ENCODE peak calls at places on chromosomes 16 and 17, in ten cellular contexts. E is heart right ventricle; D is neural progenitor cell; Q is activated naive CD4-positive, alpha-beta T cell treated with Interleukin-2 at 50 U/mL for 16 hours; O is AG04450; C is RCC 7860; X is stimulated activated CD8-positive, alpha-beta memory T cell treated with anti-CD3 and anti-CD28 coated beads, Interleukin-7, amount 100 ng/mL, for 1 hour; G is tibial nerve; U is activated T-cell treated with anti-CD3 and anti-CD28 coated beads, Interleukin-2, amount 50 U/mL, for 72 hours; J is stromal cell of bone marrow. B is an unnamed sample.

GRCh38 chr16:12340151-12340733 is 363.7 kb downstream of the SNX29 start:
- DNase-seq in E (no peak), D (peak), Q (peak), O (no peak), C (peak), X (no peak), G (no peak), U (peak), J (peak), B (no peak)

GRCh38 chr16:9647981-9648701 is 534.1 kb downstream of the GRIN2A start:
- DNase-seq in E (no peak), D (peak), Q (no peak), O (no peak), C (peak), X (no peak), G (no peak), U (no peak), J (peak), B (no peak)

GRCh38 chr16:69481901-69482341 is 57.5 kb downstream of the CYB5B start:
- DNase-seq in E (peak), D (no peak), Q (no peak), O (no peak), C (no peak), X (no peak), G (peak), U (no peak), J (peak), B (peak)

GRCh38 chr17:82520041-82520910 is 744 bp downstream of the FOXK2 start:
- DNase-seq in E (peak), D (peak), Q (peak), O (no peak), C (no peak), X (no peak), G (no peak), U (peak), J (no peak), B (peak)

GRCh38 chr16:23595246-23595950 is 718 bp downstream of the NDUFAB1 start:
- DNase-seq in E (no peak), D (no peak), Q (no peak), O (no peak), C (no peak), X (no peak), G (no peak), U (no peak), J (no peak), B (no peak)

GRCh38 chr17:65182233-65182632 is 45.1 kb downstream of the RGS9 start:
- DNase-seq in E (no peak), D (no peak), Q (peak), O (no peak), C (no peak), X (no peak), G (no peak), U (no peak), J (no peak), B (no peak)

GRCh38 chr16:67926181-67926742 is 5.4 kb downstream of the CTRL start:
- DNase-seq in E (no peak), D (no peak), Q (no peak), O (no peak), C (no peak), X (no peak), G (peak), U (no peak), J (no peak), B (peak)

GRCh38 chr17:40442392-40443195 is 656 bp upstream of the IGFBP4 start:
- DNase-seq in E (peak), D (no peak), Q (no peak), O (no peak), C (no peak), X (no peak), G (no peak), U (no peak), J (no peak), B (peak)

GRCh38 chr16:87675111-87675510 is 72.8 kb downstream of the JPH3 start:
- DNase-seq in E (no peak), D (peak), Q (no peak), O (no peak), C (no peak), X (no peak), G (no peak), U (no peak), J (no peak), B (no peak)

GRCh38 chr17:59621771-59622170 is 2.1 kb downstream of the CLTC start:
- DNase-seq in E (no peak), D (no peak), Q (no peak), O (no peak), C (no peak), X (no peak), G (no peak), U (no peak), J (no peak), B (no peak)

GRCh38 chr16:50290856-50291255 is 24.5 kb downstream of the ADCY7 start:
- DNase-seq in E (no peak), D (no peak), Q (no peak), O (no peak), C (no peak), X (no peak), G (no peak), U (no peak), J (no peak), B (no peak)

GRCh38 chr17:83135692-83136091 is 56.3 kb downstream of the METRNL start:
- DNase-seq in E (no peak), D (no peak), Q (no peak), O (no peak), C (no peak), X (no peak), G (no peak), U (no peak), J (no peak), B (no peak)

GRCh38 chr16:10608687-10609409 is 28.4 kb upstream of the EMP2 start:
- DNase-seq in E (peak), D (no peak), Q (no peak), O (no peak), C (no peak), X (no peak), G (no peak), U (no peak), J (no peak), B (no peak)

GRCh38 chr17:16215002-16215272 is 397 bp downstream of the NCOR1 start:
- DNase-seq in E (no peak), D (peak), Q (peak), O (no peak), C (no peak), X (no peak), G (no peak), U (peak), J (no peak), B (peak)

GRCh38 chr17:8318536-8318935 is 8.5 kb downstream of the ARHGEF15 start:
- DNase-seq in E (no peak), D (no peak), Q (no peak), O (no peak), C (no peak), X (no peak), G (no peak), U (no peak), J (no peak), B (no peak)

GRCh38 chr17:70144260-70144846 is 25.0 kb upstream of the KCNJ2 start:
- DNase-seq in E (no peak), D (peak), Q (no peak), O (no peak), C (no peak), X (no peak), G (no peak), U (no peak), J (no peak), B (no peak)

GRCh38 chr17:40588557-40588956 is 23.3 kb upstream of the CCR7 start:
- DNase-seq in E (no peak), D (no peak), Q (no peak), O (no peak), C (no peak), X (no peak), G (no peak), U (no peak), J (no peak), B (no peak)

GRCh38 chr17:52827526-52827925 is 669.0 kb upstream of the CA10 start:
- DNase-seq in E (no peak), D (no peak), Q (no peak), O (no peak), C (no peak), X (no peak), G (no peak), U (no peak), J (no peak), B (no peak)

GRCh38 chr17:36942031-36942599 is 4.8 kb downstream of the LHX1 start:
- DNase-seq in E (no peak), D (peak), Q (no peak), O (no peak), C (no peak), X (no peak), G (no peak), U (no peak), J (no peak), B (no peak)

GRCh38 chr17:74177018-74177450 is 26.4 kb upstream of the RPL38 start:
- DNase-seq in E (no peak), D (no peak), Q (no peak), O (no peak), C (peak), X (no peak), G (no peak), U (no peak), J (peak), B (no peak)

GRCh38 chr17:2172447-2172938 is 117.6 kb downstream of the HIC1 start:
- DNase-seq in E (peak), D (peak), Q (no peak), O (peak), C (peak), X (no peak), G (no peak), U (no peak), J (no peak), B (peak)

GRCh38 chr17:1312261-1312870 is 32.9 kb downstream of the TRARG1 start:
- DNase-seq in E (no peak), D (peak), Q (no peak), O (no peak), C (no peak), X (no peak), G (no peak), U (no peak), J (no peak), B (peak)

GRCh38 chr16:84982434-84982833 is 28.9 kb downstream of the ZDHHC7 start:
- DNase-seq in E (no peak), D (no peak), Q (no peak), O (no peak), C (no peak), X (no peak), G (no peak), U (no peak), J (no peak), B (peak)

GRCh38 chr17:19785854-19786253 is 37.8 kb upstream of the ALDH3A1 start:
- DNase-seq in E (no peak), D (no peak), Q (no peak), O (no peak), C (no peak), X (no peak), G (no peak), U (no peak), J (no peak), B (no peak)

GRCh38 chr16:11799509-11800384 is 2.7 kb upstream of the ZC3H7A start:
- DNase-seq in E (no peak), D (no peak), Q (no peak), O (no peak), C (no peak), X (no peak), G (no peak), U (peak), J (no peak), B (no peak)

GRCh38 chr17:16463341-16464000 is 28.5 kb downstream of the LRRC75A start:
- DNase-seq in E (peak), D (no peak), Q (no peak), O (peak), C (no peak), X (no peak), G (no peak), U (no peak), J (no peak), B (peak)

GRCh38 chr17:61247438-61247837 is 152.2 kb upstream of the TBX2 start:
- DNase-seq in E (no peak), D (no peak), Q (no peak), O (no peak), C (peak), X (no peak), G (peak), U (no peak), J (peak), B (no peak)

GRCh38 chr16:17448640-17449638 is 21.8 kb downstream of the XYLT1 start:
- DNase-seq in E (peak), D (no peak), Q (peak), O (no peak), C (no peak), X (no peak), G (no peak), U (peak), J (no peak), B (peak)

GRCh38 chr16:51388516-51388951 is 237.5 kb upstream of the SALL1 start:
- DNase-seq in E (no peak), D (no peak), Q (no peak), O (no peak), C (no peak), X (no peak), G (no peak), U (no peak), J (no peak), B (no peak)

GRCh38 chr17:1956134-1956533 is 69.0 kb downstream of the RTN4RL1 start:
- DNase-seq in E (no peak), D (no peak), Q (no peak), O (no peak), C (no peak), X (no peak), G (no peak), U (no peak), J (no peak), B (no peak)

GRCh38 chr17:70168979-70169706 is at the start of gene KCNJ2:
- DNase-seq in E (peak), D (peak), Q (peak), O (no peak), C (peak), X (no peak), G (peak), U (peak), J (peak), B (peak)

GRCh38 chr16:8958344-8958808 is 5.3 kb downstream of the USP7 start:
- DNase-seq in E (no peak), D (peak), Q (peak), O (no peak), C (peak), X (no peak), G (no peak), U (peak), J (peak), B (peak)

GRCh38 chr16:85567101-85567866 is 45.8 kb upstream of the GSE1 start:
- DNase-seq in E (no peak), D (no peak), Q (no peak), O (no peak), C (no peak), X (no peak), G (no peak), U (no peak), J (no peak), B (no peak)

B was measured in psoas muscle.